ENCODE peak calls at places on chromosomes 11 and 22, in eight cellular contexts. O is esophagus squamous epithelium, N is ovary, Y is cardiac muscle cell, L is Peyer's patch, K is tibial nerve, S is IMR-90, P is colonic mucosa. R is an unnamed sample.

GRCh38 chr11:12827929-12828812 is 153.9 kb downstream of the TEAD1 start:
- DNase-seq in O (no peak), N (peak; percentile 34), Y (peak; percentile 71), L (no peak), K (peak; percentile 33), S (peak; percentile 79), P (peak; percentile 71), R (no peak)

GRCh38 chr11:104073950-104074349 is 37.5 kb downstream of the DDI1 start:
- DNase-seq in O (no peak), N (no peak), Y (no peak), L (no peak), K (no peak), S (peak; percentile 58), P (no peak), R (no peak)

GRCh38 chr22:20183823-20184222 is 33.0 kb upstream of the CCDC188 start:
- DNase-seq in O (no peak), N (no peak), Y (no peak), L (no peak), K (no peak), S (no peak), P (no peak), R (no peak)

GRCh38 chr11:120273432-120273831 is 33.5 kb downstream of the POU2F3 start:
- DNase-seq in O (no peak), N (no peak), Y (no peak), L (no peak), K (no peak), S (peak; percentile 38), P (no peak), R (no peak)

GRCh38 chr11:115007851-115008250 is 329.5 kb downstream of the NXPE2 start:
- DNase-seq in O (no peak), N (no peak), Y (no peak), L (no peak), K (no peak), S (no peak), P (no peak), R (no peak)

GRCh38 chr11:77027275-77027674 is 6.9 kb upstream of the B3GNT6 start:
- DNase-seq in O (no peak), N (no peak), Y (no peak), L (no peak), K (no peak), S (peak; percentile 48), P (no peak), R (no peak)

GRCh38 chr11:65650547-65651338 is 12.0 kb downstream of the RELA start:
- DNase-seq in O (no peak), N (peak; percentile 51), Y (no peak), L (peak; percentile 43), K (no peak), S (no peak), P (peak; percentile 22), R (peak; percentile 52)

GRCh38 chr22:41831383-41831782 is 1.5 kb upstream of the SREBF2 start:
- DNase-seq in O (no peak), N (no peak), Y (no peak), L (no peak), K (no peak), S (no peak), P (no peak), R (no peak)

GRCh38 chr11:123325535-123325934 is 104.5 kb upstream of the GRAMD1B start:
- DNase-seq in O (no peak), N (no peak), Y (no peak), L (no peak), K (no peak), S (no peak), P (no peak), R (no peak)

GRCh38 chr22:50599816-50600454 is 658 bp upstream of the MAPK8IP2 start:
- DNase-seq in O (no peak), N (peak; percentile 61), Y (peak; percentile 82), L (no peak), K (no peak), S (no peak), P (peak; percentile 51), R (peak; percentile 86)

GRCh38 chr11:119378851-119379465 is 2.5 kb downstream of the USP2 start:
- DNase-seq in O (no peak), N (no peak), Y (peak; percentile 83), L (no peak), K (no peak), S (no peak), P (no peak), R (no peak)

GRCh38 chr11:45658292-45658991 is 7.0 kb downstream of the CHST1 start:
- DNase-seq in O (no peak), N (peak; percentile 83), Y (peak; percentile 42), L (peak; percentile 18), K (no peak), S (peak; percentile 45), P (peak; percentile 40), R (no peak)

GRCh38 chr11:17171342-17171741 is 36.4 kb downstream of the PIK3C2A start:
- DNase-seq in O (no peak), N (no peak), Y (no peak), L (no peak), K (no peak), S (peak; percentile 60), P (no peak), R (no peak)

GRCh38 chr11:131681875-131682274 is 311.5 kb downstream of the NTM start:
- DNase-seq in O (no peak), N (no peak), Y (no peak), L (no peak), K (no peak), S (no peak), P (no peak), R (no peak)

GRCh38 chr11:131682373-131683015 is 312.1 kb downstream of the NTM start:
- DNase-seq in O (no peak), N (no peak), Y (no peak), L (no peak), K (no peak), S (no peak), P (no peak), R (no peak)

GRCh38 chr11:131683666-131684065 is 313.3 kb downstream of the NTM start:
- DNase-seq in O (no peak), N (no peak), Y (no peak), L (no peak), K (no peak), S (no peak), P (no peak), R (no peak)

GRCh38 chr11:131684111-131685060 is 314.0 kb downstream of the NTM start:
- DNase-seq in O (no peak), N (no peak), Y (no peak), L (no peak), K (no peak), S (no peak), P (peak; percentile 9), R (no peak)

DNA sequence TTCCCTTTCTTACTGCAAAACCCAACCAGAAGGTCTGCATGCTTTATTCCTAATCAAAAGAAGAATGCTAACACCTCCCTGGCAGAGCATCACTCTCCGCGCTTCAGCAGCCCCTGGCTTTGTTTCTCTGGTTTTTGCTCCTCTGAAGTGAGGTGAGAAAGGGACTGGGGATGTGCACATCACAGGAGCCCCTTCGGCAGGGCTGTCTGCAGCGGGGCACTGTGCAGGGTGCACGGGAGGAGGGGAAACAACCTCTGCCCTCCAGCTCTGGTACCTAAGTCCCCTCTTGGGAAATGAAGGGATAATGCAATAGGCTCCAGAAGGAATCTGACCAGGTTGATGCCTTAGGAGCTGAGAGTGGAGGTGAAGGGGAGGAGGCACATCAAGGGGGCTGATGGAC is 312.7 kb downstream of the NTM start:
- DNase-seq in O (no peak), N (no peak), Y (no peak), L (no peak), K (no peak), S (no peak), P (no peak), R (no peak)
- H3K4me1 ChIP-seq in O (peaks cover 1% of the 10 kb centered on the region), N (no peaks in the 10 kb centered on the region), Y (no peaks in the 10 kb centered on the region), L (no peaks in the 10 kb centered on the region), K (no peaks in the 10 kb centered on the region), S (no peaks in the 10 kb centered on the region), P (no peaks in the 10 kb centered on the region), R (no peaks in the 10 kb centered on the region)

DNA sequence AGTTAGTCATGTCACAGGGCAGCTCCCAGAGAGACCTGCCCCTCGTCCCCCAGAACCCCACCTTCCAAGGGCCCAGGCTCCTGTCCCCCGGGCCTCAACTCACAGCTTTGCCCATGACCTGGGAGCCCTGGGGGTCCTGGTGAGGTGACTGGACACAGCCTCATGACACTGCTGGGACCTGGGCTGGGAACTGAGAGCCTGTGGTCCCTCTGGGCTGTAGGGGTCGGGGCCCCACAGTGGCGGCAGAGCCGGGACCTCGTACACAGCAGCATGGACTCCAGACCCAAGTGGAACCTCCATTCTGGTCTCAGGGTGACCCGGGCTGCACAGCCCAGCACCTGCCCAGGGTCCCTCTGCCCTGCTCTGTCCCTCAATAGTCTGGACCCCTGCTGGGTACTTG is 6.9 kb downstream of the APOBEC3A start:
- DNase-seq in O (no peak), N (no peak), Y (no peak), L (no peak), K (no peak), S (no peak), P (no peak), R (no peak)
- H3K27ac ChIP-seq in O (no peak overlapping the region), N (no peak overlapping the region), Y (peak overlapping the region; percentile 72), L (no peak overlapping the region), K (no peak overlapping the region), S (no peak overlapping the region), P (no peak overlapping the region), R (no peak overlapping the region)

GRCh38 chr11:60860943-60861342 is 5.2 kb upstream of the PTGDR2 start:
- DNase-seq in O (no peak), N (no peak), Y (no peak), L (no peak), K (no peak), S (no peak), P (no peak), R (no peak)

GRCh38 chr11:60864856-60865513 is 2.4 kb upstream of the ZP1 start:
- DNase-seq in O (no peak), N (no peak), Y (no peak), L (no peak), K (no peak), S (no peak), P (no peak), R (no peak)

GRCh38 chr11:60863550-60864521 is 3.5 kb upstream of the ZP1 start:
- DNase-seq in O (no peak), N (no peak), Y (peak; percentile 7), L (no peak), K (no peak), S (no peak), P (no peak), R (no peak)

GRCh38 chr11:60859616-60860250 is 4.0 kb upstream of the PTGDR2 start:
- DNase-seq in O (no peak), N (no peak), Y (no peak), L (no peak), K (no peak), S (no peak), P (no peak), R (no peak)

DNA sequence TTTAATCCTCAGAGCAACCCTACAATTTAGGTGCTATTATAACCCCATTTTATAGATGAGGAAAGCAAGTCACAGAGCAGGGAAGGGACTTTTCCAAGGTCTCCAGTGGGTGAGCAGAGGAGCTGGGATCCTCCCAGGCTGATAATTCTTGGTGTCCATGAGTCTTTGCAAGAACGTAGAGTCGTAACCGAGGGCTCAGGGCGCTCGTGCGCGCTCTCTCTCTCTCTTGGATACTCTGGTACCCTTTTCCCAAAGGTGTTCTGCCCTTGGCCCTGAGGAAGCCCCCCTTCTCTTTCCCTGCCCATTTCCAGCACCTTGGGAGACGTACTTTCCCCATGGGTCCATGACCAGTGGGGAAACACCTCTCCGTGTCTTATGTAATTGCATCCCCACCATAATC is 5.2 kb upstream of the ZP1 start:
- DNase-seq in O (no peak), N (no peak), Y (no peak), L (no peak), K (no peak), S (no peak), P (no peak), R (no peak)
- H3K4me1 ChIP-seq in O (no peaks in the 10 kb centered on the region), N (no peaks in the 10 kb centered on the region), Y (peaks cover 6% of the 10 kb centered on the region), L (no peaks in the 10 kb centered on the region), K (no peaks in the 10 kb centered on the region), S (peaks cover 5% of the 10 kb centered on the region), P (no peaks in the 10 kb centered on the region), R (no peaks in the 10 kb centered on the region)

GRCh38 chr11:19819148-19819547 is 106.5 kb downstream of the NAV2 start:
- DNase-seq in O (no peak), N (no peak), Y (no peak), L (no peak), K (no peak), S (no peak), P (no peak), R (no peak)
- H3K27ac ChIP-seq in O (no peak overlapping the region), N (no peak overlapping the region), Y (no peak overlapping the region), L (no peak overlapping the region), K (no peak overlapping the region), S (no peak overlapping the region), P (no peak overlapping the region), R (no peak overlapping the region)

R was measured in pancreas.